ENCODE peak calls at places on chromosomes 7 and 10, in nine cellular contexts. One of them, this sample, is unnamed.

GRCh38 chr10:14554091-14554842 is 220.4 kb downstream of the FAM107B start:
- DNase-seq in brain microvascular endothelial cell: no peak
- DNase-seq in pancreas: no peak
- DNase-seq in cardiac fibroblast: no peak
- DNase-seq in AG09309: no peak
- DNase-seq in sigmoid colon: no peak
- DNase-seq in heart right ventricle: no peak
- DNase-seq in epithelial cell of esophagus: peak
- DNase-seq in ascending aorta: no peak
- DNase-seq in this sample: no peak

GRCh38 chr7:55065511-55066229 is 46.9 kb downstream of the EGFR start:
- DNase-seq in brain microvascular endothelial cell: peak
- DNase-seq in pancreas: no peak
- DNase-seq in cardiac fibroblast: peak
- DNase-seq in AG09309: no peak
- DNase-seq in sigmoid colon: no peak
- DNase-seq in heart right ventricle: no peak
- DNase-seq in epithelial cell of esophagus: peak
- DNase-seq in ascending aorta: peak
- DNase-seq in this sample: peak

GRCh38 chr7:86592185-86592584 is 51.5 kb upstream of the GRM3 start:
- DNase-seq in brain microvascular endothelial cell: no peak
- DNase-seq in pancreas: no peak
- DNase-seq in cardiac fibroblast: no peak
- DNase-seq in AG09309: no peak
- DNase-seq in sigmoid colon: no peak
- DNase-seq in heart right ventricle: no peak
- DNase-seq in epithelial cell of esophagus: no peak
- DNase-seq in ascending aorta: no peak
- DNase-seq in this sample: no peak

GRCh38 chr10:49321021-49321420 is 22.1 kb downstream of the C10orf71 start:
- DNase-seq in brain microvascular endothelial cell: no peak
- DNase-seq in pancreas: no peak
- DNase-seq in cardiac fibroblast: no peak
- DNase-seq in AG09309: no peak
- DNase-seq in sigmoid colon: no peak
- DNase-seq in heart right ventricle: no peak
- DNase-seq in epithelial cell of esophagus: no peak
- DNase-seq in ascending aorta: no peak
- DNase-seq in this sample: no peak

GRCh38 chr10:134743-135600 is at the start of gene ZMYND11:
- DNase-seq in brain microvascular endothelial cell: peak
- DNase-seq in pancreas: peak
- DNase-seq in cardiac fibroblast: peak
- DNase-seq in AG09309: no peak
- DNase-seq in sigmoid colon: peak
- DNase-seq in heart right ventricle: peak
- DNase-seq in epithelial cell of esophagus: peak
- DNase-seq in ascending aorta: peak
- DNase-seq in this sample: no peak

GRCh38 chr10:62816179-62817119 is at the start of gene EGR2:
- DNase-seq in brain microvascular endothelial cell: peak
- DNase-seq in pancreas: peak
- DNase-seq in cardiac fibroblast: peak
- DNase-seq in AG09309: peak
- DNase-seq in sigmoid colon: peak
- DNase-seq in heart right ventricle: peak
- DNase-seq in epithelial cell of esophagus: peak
- DNase-seq in ascending aorta: peak
- DNase-seq in this sample: peak

GRCh38 chr7:19143930-19144574 is 1.2 kb downstream of the FERD3L start:
- DNase-seq in brain microvascular endothelial cell: no peak
- DNase-seq in pancreas: no peak
- DNase-seq in cardiac fibroblast: no peak
- DNase-seq in AG09309: no peak
- DNase-seq in sigmoid colon: no peak
- DNase-seq in heart right ventricle: no peak
- DNase-seq in epithelial cell of esophagus: no peak
- DNase-seq in ascending aorta: no peak
- DNase-seq in this sample: no peak

GRCh38 chr7:30470163-30470770 is 8.3 kb downstream of the NOD1 start:
- DNase-seq in brain microvascular endothelial cell: peak
- DNase-seq in pancreas: no peak
- DNase-seq in cardiac fibroblast: peak
- DNase-seq in AG09309: no peak
- DNase-seq in sigmoid colon: peak
- DNase-seq in heart right ventricle: no peak
- DNase-seq in epithelial cell of esophagus: no peak
- DNase-seq in ascending aorta: peak
- DNase-seq in this sample: no peak

GRCh38 chr10:54909165-54909564 is 108.1 kb upstream of the PCDH15 start:
- DNase-seq in brain microvascular endothelial cell: no peak
- DNase-seq in pancreas: no peak
- DNase-seq in cardiac fibroblast: no peak
- DNase-seq in AG09309: no peak
- DNase-seq in sigmoid colon: no peak
- DNase-seq in heart right ventricle: no peak
- DNase-seq in epithelial cell of esophagus: no peak
- DNase-seq in ascending aorta: no peak
- DNase-seq in this sample: no peak

GRCh38 chr7:51253157-51253556 is 63.5 kb downstream of the COBL start:
- DNase-seq in brain microvascular endothelial cell: no peak
- DNase-seq in pancreas: no peak
- DNase-seq in cardiac fibroblast: no peak
- DNase-seq in AG09309: no peak
- DNase-seq in sigmoid colon: no peak
- DNase-seq in heart right ventricle: no peak
- DNase-seq in epithelial cell of esophagus: no peak
- DNase-seq in ascending aorta: no peak
- DNase-seq in this sample: no peak

GRCh38 chr7:33591481-33591880 is 313.9 kb upstream of the BMPER start:
- DNase-seq in brain microvascular endothelial cell: peak
- DNase-seq in pancreas: no peak
- DNase-seq in cardiac fibroblast: peak
- DNase-seq in AG09309: no peak
- DNase-seq in sigmoid colon: no peak
- DNase-seq in heart right ventricle: no peak
- DNase-seq in epithelial cell of esophagus: no peak
- DNase-seq in ascending aorta: no peak
- DNase-seq in this sample: no peak

GRCh38 chr10:21726601-21727295 is 192.7 kb downstream of the MLLT10 start:
- DNase-seq in brain microvascular endothelial cell: no peak
- DNase-seq in pancreas: no peak
- DNase-seq in cardiac fibroblast: no peak
- DNase-seq in AG09309: no peak
- DNase-seq in sigmoid colon: no peak
- DNase-seq in heart right ventricle: no peak
- DNase-seq in epithelial cell of esophagus: no peak
- DNase-seq in ascending aorta: no peak
- DNase-seq in this sample: no peak

GRCh38 chr7:13946181-13946580 is 43.3 kb downstream of the ETV1 start:
- DNase-seq in brain microvascular endothelial cell: peak
- DNase-seq in pancreas: no peak
- DNase-seq in cardiac fibroblast: peak
- DNase-seq in AG09309: peak
- DNase-seq in sigmoid colon: no peak
- DNase-seq in heart right ventricle: no peak
- DNase-seq in epithelial cell of esophagus: no peak
- DNase-seq in ascending aorta: no peak
- DNase-seq in this sample: peak

GRCh38 chr10:5395168-5395567 is 9.5 kb downstream of the TUBAL3 start:
- DNase-seq in brain microvascular endothelial cell: no peak
- DNase-seq in pancreas: no peak
- DNase-seq in cardiac fibroblast: no peak
- DNase-seq in AG09309: no peak
- DNase-seq in sigmoid colon: no peak
- DNase-seq in heart right ventricle: no peak
- DNase-seq in epithelial cell of esophagus: no peak
- DNase-seq in ascending aorta: no peak
- DNase-seq in this sample: no peak

GRCh38 chr7:82566752-82567151 is 123.2 kb upstream of the CACNA2D1 start:
- DNase-seq in brain microvascular endothelial cell: no peak
- DNase-seq in pancreas: no peak
- DNase-seq in cardiac fibroblast: no peak
- DNase-seq in AG09309: no peak
- DNase-seq in sigmoid colon: no peak
- DNase-seq in heart right ventricle: peak
- DNase-seq in epithelial cell of esophagus: no peak
- DNase-seq in ascending aorta: no peak
- DNase-seq in this sample: no peak

GRCh38 chr7:80719261-80719660 is 80.8 kb downstream of the CD36 start:
- DNase-seq in brain microvascular endothelial cell: peak
- DNase-seq in pancreas: no peak
- DNase-seq in cardiac fibroblast: no peak
- DNase-seq in AG09309: peak
- DNase-seq in sigmoid colon: no peak
- DNase-seq in heart right ventricle: no peak
- DNase-seq in epithelial cell of esophagus: peak
- DNase-seq in ascending aorta: no peak
- DNase-seq in this sample: no peak
- TF ChIP-seq CTCF in brain microvascular endothelial cell: no peak
- TF ChIP-seq CTCF in pancreas: no peak
- TF ChIP-seq CTCF in cardiac fibroblast: no peak
- TF ChIP-seq CTCF in AG09309: no peak
- TF ChIP-seq CTCF in sigmoid colon: no peak
- TF ChIP-seq CTCF in heart right ventricle: no peak
- TF ChIP-seq CTCF in epithelial cell of esophagus: no peak
- TF ChIP-seq CTCF in ascending aorta: no peak
- TF ChIP-seq CTCF in this sample: no peak

DNA sequence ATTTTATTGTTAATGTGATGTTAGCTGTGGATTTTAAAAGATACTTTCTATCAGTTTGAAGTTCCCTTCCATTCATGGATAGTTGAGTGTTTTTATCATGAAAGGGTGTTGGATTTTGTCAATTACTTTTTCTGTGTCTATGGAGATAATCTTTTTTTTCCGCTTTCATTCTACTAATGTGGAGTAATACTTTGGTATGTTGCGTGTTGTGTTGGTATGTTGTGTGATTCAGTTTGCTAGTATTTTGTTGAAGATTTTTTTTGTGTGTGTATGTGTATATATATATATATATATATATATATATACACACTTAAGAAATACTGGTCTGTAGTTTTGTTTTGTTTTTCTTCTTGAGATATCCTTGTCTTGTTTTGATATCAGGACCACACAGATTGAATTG is 100.3 kb downstream of the CCSER2 start:
- DNase-seq in brain microvascular endothelial cell: no peak
- DNase-seq in pancreas: no peak
- DNase-seq in cardiac fibroblast: peak
- DNase-seq in AG09309: no peak
- DNase-seq in sigmoid colon: no peak
- DNase-seq in heart right ventricle: no peak
- DNase-seq in epithelial cell of esophagus: no peak
- DNase-seq in ascending aorta: no peak
- DNase-seq in this sample: no peak
- H3K4me3 ChIP-seq in brain microvascular endothelial cell: no peak
- H3K4me3 ChIP-seq in pancreas: no peak
- H3K4me3 ChIP-seq in cardiac fibroblast: no peak
- H3K4me3 ChIP-seq in AG09309: no peak
- H3K4me3 ChIP-seq in sigmoid colon: no peak
- H3K4me3 ChIP-seq in heart right ventricle: no peak
- H3K4me3 ChIP-seq in epithelial cell of esophagus: no peak
- H3K4me3 ChIP-seq in ascending aorta: no peak
- H3K4me3 ChIP-seq in this sample: no peak

GRCh38 chr10:71262027-71262426 is 49.7 kb downstream of the UNC5B start:
- DNase-seq in brain microvascular endothelial cell: no peak
- DNase-seq in pancreas: no peak
- DNase-seq in cardiac fibroblast: no peak
- DNase-seq in AG09309: no peak
- DNase-seq in sigmoid colon: no peak
- DNase-seq in heart right ventricle: peak
- DNase-seq in epithelial cell of esophagus: no peak
- DNase-seq in ascending aorta: no peak
- DNase-seq in this sample: no peak

GRCh38 chr10:71262817-71263216 is 50.4 kb downstream of the UNC5B start:
- DNase-seq in brain microvascular endothelial cell: no peak
- DNase-seq in pancreas: no peak
- DNase-seq in cardiac fibroblast: no peak
- DNase-seq in AG09309: no peak
- DNase-seq in sigmoid colon: no peak
- DNase-seq in heart right ventricle: no peak
- DNase-seq in epithelial cell of esophagus: no peak
- DNase-seq in ascending aorta: no peak
- DNase-seq in this sample: no peak

GRCh38 chr10:71259282-71259681 is 46.9 kb downstream of the UNC5B start:
- DNase-seq in brain microvascular endothelial cell: no peak
- DNase-seq in pancreas: no peak
- DNase-seq in cardiac fibroblast: no peak
- DNase-seq in AG09309: no peak
- DNase-seq in sigmoid colon: no peak
- DNase-seq in heart right ventricle: no peak
- DNase-seq in epithelial cell of esophagus: no peak
- DNase-seq in ascending aorta: no peak
- DNase-seq in this sample: no peak

GRCh38 chr10:71259815-71260501 is 47.6 kb downstream of the UNC5B start:
- DNase-seq in brain microvascular endothelial cell: no peak
- DNase-seq in pancreas: no peak
- DNase-seq in cardiac fibroblast: no peak
- DNase-seq in AG09309: no peak
- DNase-seq in sigmoid colon: no peak
- DNase-seq in heart right ventricle: peak
- DNase-seq in epithelial cell of esophagus: no peak
- DNase-seq in ascending aorta: no peak
- DNase-seq in this sample: no peak

DNA sequence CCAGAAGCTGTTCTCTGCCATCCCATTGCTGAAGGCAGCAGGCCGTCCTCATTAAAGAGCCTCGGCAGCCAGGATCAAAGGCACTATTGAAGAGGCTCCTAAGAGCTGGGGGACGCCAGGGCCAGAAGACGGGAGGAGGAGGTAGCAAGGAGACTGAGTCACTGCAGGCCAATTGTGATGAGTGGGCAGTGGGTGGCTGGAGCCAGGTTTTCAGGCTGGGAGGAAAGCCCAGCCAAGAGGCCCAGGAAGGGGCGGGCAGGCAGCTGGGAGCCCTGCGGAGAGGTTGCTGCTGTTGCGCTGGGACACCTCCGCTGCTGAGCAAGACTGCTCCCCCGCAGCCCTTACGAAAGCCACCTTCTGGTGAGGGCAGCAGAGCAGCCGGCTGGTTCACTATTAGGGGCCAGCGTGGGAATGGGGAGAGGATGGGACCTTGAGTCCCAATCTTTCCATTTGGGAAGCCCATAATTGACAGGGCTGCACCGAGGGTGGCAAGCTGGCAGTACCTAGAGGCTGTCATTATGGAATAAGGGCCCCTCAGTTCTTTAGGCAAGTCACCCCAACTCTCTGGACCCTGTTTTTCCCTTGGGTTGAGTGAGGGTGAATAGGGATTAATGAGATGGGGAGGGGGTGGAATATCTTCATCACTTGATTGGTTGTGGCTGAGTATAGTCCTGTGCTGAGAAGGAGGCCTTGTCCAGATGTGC is 48.4 kb downstream of the UNC5B start:
- DNase-seq in brain microvascular endothelial cell: peak
- DNase-seq in pancreas: no peak
- DNase-seq in cardiac fibroblast: peak
- DNase-seq in AG09309: no peak
- DNase-seq in sigmoid colon: no peak
- DNase-seq in heart right ventricle: peak
- DNase-seq in epithelial cell of esophagus: peak
- DNase-seq in ascending aorta: peak
- DNase-seq in this sample: peak
- TF ChIP-seq CTCF in brain microvascular endothelial cell: peak
- TF ChIP-seq CTCF in pancreas: no peak
- TF ChIP-seq CTCF in cardiac fibroblast: peak
- TF ChIP-seq CTCF in AG09309: peak
- TF ChIP-seq CTCF in sigmoid colon: no peak
- TF ChIP-seq CTCF in heart right ventricle: no peak
- TF ChIP-seq CTCF in epithelial cell of esophagus: no peak
- TF ChIP-seq CTCF in ascending aorta: no peak
- TF ChIP-seq CTCF in this sample: peak

GRCh38 chr10:113788604-113789083 is 37.2 kb downstream of the PLEKHS1 start:
- DNase-seq in brain microvascular endothelial cell: peak
- DNase-seq in pancreas: peak
- DNase-seq in cardiac fibroblast: peak
- DNase-seq in AG09309: peak
- DNase-seq in sigmoid colon: peak
- DNase-seq in heart right ventricle: no peak
- DNase-seq in epithelial cell of esophagus: peak
- DNase-seq in ascending aorta: no peak
- DNase-seq in this sample: peak
- H3K4me3 ChIP-seq in brain microvascular endothelial cell: no peak
- H3K4me3 ChIP-seq in pancreas: no peak
- H3K4me3 ChIP-seq in cardiac fibroblast: no peak
- H3K4me3 ChIP-seq in AG09309: no peak
- H3K4me3 ChIP-seq in sigmoid colon: no peak
- H3K4me3 ChIP-seq in heart right ventricle: no peak
- H3K4me3 ChIP-seq in epithelial cell of esophagus: no peak
- H3K4me3 ChIP-seq in ascending aorta: no peak
- H3K4me3 ChIP-seq in this sample: no peak

This sample was measured in AG04450.